ENCODE peak calls at places on chromosomes 11 and 22, in nine cellular contexts. U, D, Y, F, P, S, V, Q and X are unnamed samples.

GRCh38 chr11:616320-617220 is 820 bp upstream of the IRF7 start:
- DNase-seq in P (no peak), Q (no peak), S (no peak), F (no peak), D (no peak), Y (no peak), U (no peak), V (no peak), X (no peak)

GRCh38 chr22:47288640-47289039 is 526.2 kb downstream of the TBC1D22A start:
- DNase-seq in D (no peak), V (no peak), Q (no peak), S (no peak), U (no peak), P (no peak), Y (no peak), F (no peak), X (no peak)

GRCh38 chr11:1682225-1682901 is 14.6 kb upstream of the KRTAP5-6 start:
- DNase-seq in Y (no peak), U (no peak), F (no peak), Q (peak; percentile 27), V (peak; percentile 62), D (no peak), S (no peak), P (no peak), X (no peak)

GRCh38 chr22:33271390-33272161 is 213.4 kb upstream of the SYN3 start:
- DNase-seq in V (peak; percentile 81), P (peak; percentile 34), D (peak; percentile 78), F (no peak), S (no peak), Q (no peak), Y (no peak), U (peak; percentile 62), X (no peak)

GRCh38 chr11:134592391-134592990 is 180.4 kb upstream of the B3GAT1 start:
- DNase-seq in D (no peak), F (peak; percentile 21), U (no peak), Y (no peak), V (peak; percentile 51), Q (peak; percentile 93), P (peak; percentile 1), S (no peak), X (no peak)

GRCh38 chr22:31818481-31819392 is 64.9 kb downstream of the DEPDC5 start:
- DNase-seq in U (no peak), F (peak; percentile 12), D (peak; percentile 8), Q (no peak), S (peak; percentile 52), Y (no peak), P (peak; percentile 62), V (no peak), X (no peak)

GRCh38 chr11:129279326-129280026 is 87.4 kb upstream of the ARHGAP32 start:
- DNase-seq in F (peak; percentile 68), P (peak; percentile 56), S (peak; percentile 72), Q (peak; percentile 92), V (peak; percentile 90), U (peak; percentile 69), Y (peak; percentile 75), D (peak; percentile 64), X (no peak)

GRCh38 chr11:126570489-126570888 is 215.0 kb downstream of the ST3GAL4 start:
- DNase-seq in F (no peak), V (no peak), D (no peak), Q (no peak), P (no peak), Y (no peak), S (no peak), U (no peak), X (no peak)

GRCh38 chr22:38163844-38164577 is 17.6 kb downstream of the PLA2G6 start:
- DNase-seq in V (peak; percentile 84), D (no peak), U (no peak), Q (no peak), P (no peak), F (peak; percentile 39), Y (no peak), S (no peak), X (no peak)

GRCh38 chr11:125224391-125225015 is 60.0 kb downstream of the PKNOX2 start:
- DNase-seq in F (no peak), V (no peak), P (peak; percentile 17), S (peak; percentile 19), Y (no peak), D (peak; percentile 72), U (peak; percentile 54), Q (peak; percentile 76), X (no peak)
- TF ChIP-seq CTCF in F (no peak), V (peak; percentile 17), P (peak; percentile 28), S (peak; percentile 30), Y (peak; percentile 16), D (peak; percentile 55), U (peak; percentile 30), Q (peak; percentile 72), X (peak; percentile 21)

GRCh38 chr11:120212259-120212888 is 1.5 kb downstream of the OAF start:
- DNase-seq in S (no peak), P (no peak), Y (no peak), V (peak; percentile 68), U (no peak), D (no peak), F (no peak), Q (no peak), X (no peak)
- H3K4me3 ChIP-seq in S (peak overlapping the region; percentile 63), P (peak overlapping the region; percentile 83), Y (peak overlapping the region; percentile 86), V (peak overlapping the region; percentile 91), U (peak overlapping the region; percentile 76), D (peak overlapping the region; percentile 79), F (no peak overlapping the region), Q (no peak overlapping the region), X (peak overlapping the region; percentile 94)

DNA sequence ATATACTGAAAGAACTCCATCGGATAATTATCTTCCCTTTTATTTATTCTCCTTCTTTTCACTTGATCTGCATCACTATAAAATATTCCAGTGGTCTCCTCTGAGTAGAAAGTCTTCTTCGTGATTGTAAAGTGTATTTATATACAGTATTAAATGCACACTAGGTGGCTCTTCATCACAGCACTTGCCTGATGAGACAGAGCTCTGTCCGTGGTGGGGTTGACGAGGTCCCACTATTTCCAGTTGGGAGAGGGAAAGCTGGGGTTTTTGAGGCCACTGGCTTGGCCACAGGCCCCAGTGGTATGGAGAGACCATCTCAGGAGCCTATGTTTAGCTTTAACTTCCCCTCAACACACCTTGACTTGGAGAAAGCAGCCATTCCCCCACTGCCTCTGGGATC is 31.6 kb upstream of the ZBTB16 start:
- DNase-seq in Y (no peak), V (no peak), D (no peak), S (no peak), U (no peak), Q (no peak), P (peak; percentile 30), F (no peak), X (no peak)
- TF ChIP-seq CTCF in Y (no peak), V (no peak), D (no peak), S (no peak), U (peak; percentile 21), Q (peak; percentile 27), P (peak; percentile 34), F (no peak), X (peak; percentile 31)

GRCh38 chr22:22683668-22684361 is 39.4 kb downstream of the GGTLC2 start:
- DNase-seq in S (no peak), U (no peak), V (no peak), D (no peak), Y (no peak), Q (no peak), F (no peak), P (no peak), X (no peak)

GRCh38 chr22:22681221-22681739 is 36.9 kb downstream of the GGTLC2 start:
- DNase-seq in V (no peak), D (peak; percentile 54), U (no peak), P (peak; percentile 33), S (no peak), F (no peak), Y (no peak), Q (no peak), X (peak; percentile 39)

GRCh38 chr22:22684605-22685561 is 40.5 kb downstream of the GGTLC2 start:
- DNase-seq in Y (peak; percentile 84), P (peak; percentile 88), U (no peak), F (peak; percentile 30), S (peak; percentile 42), D (peak; percentile 82), Q (peak; percentile 86), V (peak; percentile 54), X (peak; percentile 18)

GRCh38 chr22:22682807-22683667 is 38.6 kb downstream of the GGTLC2 start:
- DNase-seq in S (peak; percentile 29), V (no peak), F (peak; percentile 24), D (peak; percentile 35), Q (no peak), U (no peak), P (peak; percentile 63), Y (no peak), X (no peak)

DNA sequence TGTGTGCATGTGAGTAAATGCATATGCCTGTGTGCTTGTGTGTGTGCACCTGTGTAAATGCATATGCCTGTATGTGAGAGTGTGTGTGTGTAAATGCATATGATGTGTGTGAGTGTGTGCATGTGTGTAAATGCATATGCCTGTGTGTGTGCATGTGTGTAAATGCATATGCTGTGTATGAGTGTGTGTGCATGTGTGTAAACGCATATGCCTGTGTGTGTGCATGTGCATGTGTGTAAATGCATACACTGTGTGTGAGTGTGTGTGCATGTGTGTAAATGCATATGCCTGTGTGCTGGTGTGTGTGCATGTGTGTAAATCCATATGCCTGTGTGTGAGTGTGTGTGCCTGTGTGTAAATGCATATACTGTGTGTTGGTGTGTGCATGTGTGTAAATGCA is 37.8 kb downstream of the GGTLC2 start:
- DNase-seq in D (no peak), Y (no peak), F (no peak), V (no peak), U (no peak), Q (no peak), P (no peak), S (no peak), X (no peak)
- H3K4me3 ChIP-seq in D (no peak overlapping the region), Y (no peak overlapping the region), F (no peak overlapping the region), V (no peak overlapping the region), U (no peak overlapping the region), Q (no peak overlapping the region), P (no peak overlapping the region), S (no peak overlapping the region), X (no peak overlapping the region)